ENCODE peak calls at places on chromosomes 13 and 19, in four cellular contexts. Q is SK-N-SH, P is K562, S is HepG2. E is an unnamed sample.

GRCh38 chr13:74129500-74130144 is 4.6 kb downstream of the KLF12 start:
- DNase-seq in Q (no peak), P (no peak), S (no peak), E (no peak)

GRCh38 chr13:110128546-110128945 is 178.4 kb downstream of the COL4A1 start:
- DNase-seq in Q (no peak), P (no peak), S (no peak), E (no peak)

GRCh38 chr19:57192064-57192395 is 730 bp downstream of the ZNF264 start:
- DNase-seq in Q (peak; percentile 33), P (no peak), S (no peak), E (no peak)

GRCh38 chr13:41178040-41178439 is 16.3 kb downstream of the KBTBD7 start:
- DNase-seq in Q (no peak), P (no peak), S (no peak), E (no peak)

GRCh38 chr13:62171697-62172096 is 756.0 kb upstream of the PCDH20 start:
- DNase-seq in Q (no peak), P (no peak), S (no peak), E (no peak)

GRCh38 chr19:36144624-36145023 is 4.8 kb downstream of the CAPNS1 start:
- DNase-seq in Q (no peak), P (no peak), S (no peak), E (no peak)

GRCh38 chr19:2355168-2356035 is 4.7 kb upstream of the TMPRSS9 start:
- DNase-seq in Q (no peak), P (no peak), S (no peak), E (no peak)

GRCh38 chr13:44903596-44903995 is 85.7 kb downstream of the NUFIP1 start:
- DNase-seq in Q (no peak), P (no peak), S (no peak), E (no peak)

GRCh38 chr13:23656637-23657036 is 86.4 kb downstream of the TNFRSF19 start:
- DNase-seq in Q (peak; percentile 77), P (no peak), S (peak; percentile 45), E (no peak)

GRCh38 chr19:1259206-1259872 is 9.8 kb upstream of the CIRBP start:
- DNase-seq in Q (peak; percentile 62), P (no peak), S (peak; percentile 86), E (no peak)

DNA sequence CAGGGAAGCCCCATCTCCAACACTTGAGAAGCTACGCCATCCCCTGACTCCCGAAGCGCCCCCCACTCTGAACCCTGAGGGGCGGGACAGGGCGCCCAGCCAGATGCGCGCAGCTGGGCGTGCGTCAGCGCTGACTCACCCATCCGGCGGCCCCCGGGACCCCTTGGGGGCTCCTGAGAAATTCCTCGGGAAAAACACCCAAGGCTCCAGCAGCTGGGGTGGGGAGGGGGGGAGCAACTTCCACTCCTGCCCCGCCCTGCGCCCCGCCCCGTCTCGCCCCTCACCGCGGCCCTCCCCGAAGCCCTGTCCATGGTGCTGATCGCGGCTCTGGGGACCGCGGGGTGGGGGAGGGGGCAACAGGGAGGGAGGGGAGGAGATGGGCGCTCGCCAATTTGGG is 1.0 kb downstream of the COL5A3 start:
- DNase-seq in Q (peak; percentile 60), P (peak; percentile 89), S (no peak), E (peak; percentile 88)
- TF ChIP-seq YY1 in Q (no peak), P (no peak), S (no peak), E (no peak)

DNA sequence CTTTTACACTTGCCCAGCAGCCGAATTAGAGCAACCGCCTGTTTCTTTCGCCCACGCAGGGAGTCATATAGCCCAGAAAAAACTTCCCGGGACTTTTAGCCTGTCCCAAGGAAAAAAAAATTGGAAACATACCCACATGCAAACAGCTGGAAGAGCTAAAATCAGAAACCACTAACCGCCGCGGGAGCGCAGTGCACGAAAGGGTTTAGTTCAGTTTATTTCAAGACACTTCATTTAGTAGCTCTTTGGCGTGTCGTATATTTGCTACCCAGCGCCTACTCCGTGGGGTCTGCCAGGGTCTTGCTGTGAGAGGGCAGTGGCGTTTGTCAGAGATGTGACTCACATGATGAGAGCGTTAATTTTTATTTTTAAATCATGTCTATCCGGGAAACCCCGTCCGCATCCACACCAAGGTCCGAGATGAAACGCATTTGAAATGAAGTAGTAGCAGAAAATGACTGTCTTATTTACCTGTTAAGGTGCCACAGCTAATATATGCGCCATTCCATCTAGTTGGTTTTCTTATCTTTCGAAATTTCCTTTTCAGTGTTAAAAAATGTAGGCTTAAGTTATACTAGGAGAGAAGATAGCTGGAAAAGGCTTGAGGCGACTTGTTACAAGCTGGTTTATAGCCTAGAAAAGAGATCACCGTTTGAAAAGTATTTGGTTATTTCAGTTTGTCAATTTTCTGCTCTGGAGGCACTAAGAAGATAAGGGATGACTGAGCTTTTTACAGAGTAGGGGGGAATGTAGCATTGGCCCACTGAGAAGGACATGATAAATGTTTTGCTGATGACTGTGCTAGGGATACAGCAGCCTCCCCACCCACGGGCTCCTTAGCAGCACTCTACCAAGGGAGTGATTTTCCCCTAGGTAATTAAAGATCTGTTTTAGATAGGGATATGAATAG is 1.7 kb downstream of the KLF5 start:
- DNase-seq in Q (peak; percentile 52), P (peak; percentile 31), S (no peak), E (no peak)
- TF ChIP-seq CHD2 in Q (no peak), P (no peak), S (no peak), E (no peak)

DNA sequence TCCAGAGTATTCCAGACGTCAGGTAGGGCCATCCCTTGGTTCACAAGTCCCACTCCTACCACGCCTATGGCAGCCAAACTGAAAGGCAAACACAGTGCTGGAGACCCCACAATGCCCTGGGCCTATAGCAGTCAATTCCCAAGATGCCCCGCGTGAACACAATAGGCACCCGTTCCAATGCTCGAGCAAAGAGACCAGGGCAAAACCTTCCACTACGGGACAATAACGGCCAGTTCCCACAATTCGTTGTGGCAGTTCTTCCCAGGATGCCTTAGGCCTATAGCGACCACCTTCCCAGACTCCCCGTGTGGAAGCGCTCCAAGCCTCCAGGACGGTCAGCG is 538 bp downstream of the ZNF428 start:
- DNase-seq in Q (peak; percentile 82), P (peak; percentile 61), S (peak; percentile 79), E (no peak)
- TF ChIP-seq YY1 in Q (no peak), P (peak; percentile 33), S (no peak), E (no peak)

DNA sequence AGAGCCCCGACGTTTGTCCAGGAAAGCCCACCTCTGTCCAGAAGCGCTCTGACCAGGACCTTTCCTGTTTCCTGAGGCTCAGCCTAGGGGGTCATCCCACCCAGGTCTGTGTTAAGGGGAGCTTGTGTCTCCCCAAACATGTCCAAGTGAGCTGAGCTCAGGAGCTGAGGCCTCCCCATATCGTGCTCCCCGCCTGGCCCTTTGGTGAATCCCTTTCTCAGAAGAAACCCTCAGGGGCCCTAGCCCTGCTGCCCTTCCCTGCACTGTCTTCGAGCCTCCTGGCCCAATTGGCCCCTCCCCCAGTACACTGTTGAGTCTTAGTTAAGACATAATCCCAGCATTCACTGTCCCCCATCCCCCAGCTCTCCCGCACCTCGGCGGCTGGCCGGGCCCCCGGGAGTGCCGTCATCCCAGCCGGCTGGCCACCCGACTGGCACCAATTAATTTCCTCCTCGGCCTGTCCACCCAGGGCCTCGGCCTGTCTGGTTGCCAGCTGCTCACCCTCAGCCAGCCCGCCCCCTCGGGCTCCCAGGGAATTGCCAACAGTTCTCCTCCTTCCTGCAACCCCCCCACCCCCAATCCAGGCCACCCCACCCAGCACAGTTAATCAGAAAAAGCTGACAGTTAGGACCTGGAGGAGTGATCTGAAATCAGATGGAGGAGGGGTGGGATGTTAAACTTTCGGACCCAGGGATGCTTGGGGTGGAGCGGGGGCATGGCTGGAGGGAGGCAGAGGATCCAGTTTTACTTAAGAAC is 13.6 kb downstream of the IER2 start:
- DNase-seq in Q (peak; percentile 94), P (peak; percentile 82), S (peak; percentile 60), E (peak; percentile 86)
- TF ChIP-seq CHD2 in Q (peak; percentile 93), P (peak; percentile 52), S (no peak), E (no peak)

DNA sequence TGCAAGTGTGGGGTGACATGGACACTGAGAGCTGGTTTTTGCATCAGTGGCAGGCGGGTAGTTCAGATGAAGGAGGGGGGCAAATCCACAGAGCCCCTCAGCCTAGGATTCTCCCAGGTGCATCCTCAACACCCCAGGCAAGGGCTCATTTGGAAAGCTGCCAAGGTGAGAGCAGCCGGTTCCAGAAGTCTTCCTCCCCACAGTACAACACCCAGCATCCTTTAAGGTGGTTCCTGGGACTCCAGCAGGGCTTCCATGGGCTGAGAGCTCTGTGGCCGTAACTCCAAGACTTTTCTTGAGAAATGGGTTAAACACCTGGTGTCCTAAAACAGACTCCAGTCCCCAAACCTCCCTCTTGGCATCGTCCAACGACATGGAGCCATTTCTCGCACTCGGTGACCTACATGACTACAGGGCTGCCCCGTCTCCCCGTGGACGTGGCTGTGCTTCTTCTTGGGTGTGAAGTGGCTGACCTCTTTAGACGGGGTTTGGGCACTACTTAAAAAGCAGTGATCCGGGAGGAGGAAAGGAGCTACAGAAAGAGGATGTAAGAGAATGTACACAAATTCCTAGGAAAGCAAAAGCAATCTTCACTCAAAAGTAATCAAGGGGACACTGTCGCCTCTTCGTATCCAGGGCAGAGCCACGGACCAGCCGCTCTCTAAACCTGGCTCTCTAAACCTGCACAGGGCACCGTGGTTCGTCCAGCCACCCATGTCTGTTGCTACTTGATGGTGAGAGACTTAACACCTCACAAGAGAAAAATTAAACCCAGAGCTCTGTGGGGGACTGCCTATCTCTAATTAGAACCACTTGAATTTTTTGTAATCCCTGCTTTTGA is 25.5 kb downstream of the RANBP3 start:
- DNase-seq in Q (peak; percentile 53), P (no peak), S (no peak), E (no peak)
- TF ChIP-seq YY1 in Q (no peak), P (no peak), S (no peak), E (no peak)